ENCODE peak calls at places on chromosomes 5 and 9, in eight cellular contexts. One of them, this sample, is unnamed.

GRCh38 chr5:112419050-112419595 is at the start of gene EPB41L4A:
- DNase-seq in body of pancreas: peak; percentile 48
- DNase-seq in IMR-90: no peak
- DNase-seq in esophagus muscularis mucosa: no peak
- DNase-seq in H1: peak; percentile 81
- DNase-seq in H54: no peak
- DNase-seq in A549: peak; percentile 21
- DNase-seq in K562: no peak
- DNase-seq in this sample: peak; percentile 73

GRCh38 chr9:120977321-120977720 is 50.7 kb upstream of the TRAF1 start:
- DNase-seq in H1: no peak
- DNase-seq in A549: no peak
- DNase-seq in IMR-90: no peak
- DNase-seq in K562: no peak
- DNase-seq in H54: no peak
- DNase-seq in body of pancreas: no peak
- DNase-seq in esophagus muscularis mucosa: no peak
- DNase-seq in this sample: no peak

GRCh38 chr5:5492087-5492933 is 69.8 kb downstream of the ICE1 start:
- DNase-seq in body of pancreas: no peak
- DNase-seq in IMR-90: peak; percentile 61
- DNase-seq in esophagus muscularis mucosa: no peak
- DNase-seq in K562: peak; percentile 52
- DNase-seq in A549: peak; percentile 44
- DNase-seq in H54: peak; percentile 65
- DNase-seq in H1: no peak
- DNase-seq in this sample: peak; percentile 70

GRCh38 chr5:127697894-127698600 is 5.1 kb upstream of the CCDC192 start:
- DNase-seq in H1: no peak
- DNase-seq in IMR-90: peak; percentile 51
- DNase-seq in esophagus muscularis mucosa: no peak
- DNase-seq in H54: no peak
- DNase-seq in A549: peak; percentile 36
- DNase-seq in body of pancreas: no peak
- DNase-seq in K562: no peak
- DNase-seq in this sample: no peak

GRCh38 chr5:147538232-147538631 is 28.4 kb upstream of the DPYSL3 start:
- DNase-seq in IMR-90: no peak
- DNase-seq in H1: no peak
- DNase-seq in body of pancreas: no peak
- DNase-seq in H54: no peak
- DNase-seq in esophagus muscularis mucosa: no peak
- DNase-seq in K562: no peak
- DNase-seq in A549: no peak
- DNase-seq in this sample: no peak

GRCh38 chr5:103098993-103099392 is 20.9 kb downstream of the GIN1 start:
- DNase-seq in esophagus muscularis mucosa: no peak
- DNase-seq in body of pancreas: no peak
- DNase-seq in K562: peak; percentile 38
- DNase-seq in A549: no peak
- DNase-seq in H1: no peak
- DNase-seq in H54: no peak
- DNase-seq in IMR-90: no peak
- DNase-seq in this sample: no peak

GRCh38 chr9:91147079-91147708 is 214.5 kb downstream of the AUH start:
- DNase-seq in body of pancreas: no peak
- DNase-seq in H1: no peak
- DNase-seq in A549: no peak
- DNase-seq in IMR-90: no peak
- DNase-seq in esophagus muscularis mucosa: no peak
- DNase-seq in H54: no peak
- DNase-seq in K562: no peak
- DNase-seq in this sample: no peak

GRCh38 chr5:75265731-75266130 is 29.1 kb upstream of the ANKRD31 start:
- DNase-seq in body of pancreas: no peak
- DNase-seq in H1: no peak
- DNase-seq in H54: no peak
- DNase-seq in esophagus muscularis mucosa: no peak
- DNase-seq in K562: no peak
- DNase-seq in A549: peak; percentile 21
- DNase-seq in IMR-90: peak; percentile 53
- DNase-seq in this sample: peak; percentile 25

GRCh38 chr5:175697846-175698245 is 40.0 kb downstream of the HRH2 start:
- DNase-seq in H54: no peak
- DNase-seq in body of pancreas: no peak
- DNase-seq in K562: no peak
- DNase-seq in IMR-90: no peak
- DNase-seq in esophagus muscularis mucosa: no peak
- DNase-seq in H1: no peak
- DNase-seq in A549: no peak
- DNase-seq in this sample: no peak

GRCh38 chr5:82160948-82161347 is 117.2 kb downstream of the RPS23 start:
- DNase-seq in IMR-90: no peak
- DNase-seq in H54: no peak
- DNase-seq in body of pancreas: no peak
- DNase-seq in esophagus muscularis mucosa: no peak
- DNase-seq in H1: no peak
- DNase-seq in K562: no peak
- DNase-seq in A549: no peak
- DNase-seq in this sample: no peak

GRCh38 chr9:123883634-123884033 is 46.3 kb downstream of the DENND1A start:
- DNase-seq in body of pancreas: no peak
- DNase-seq in A549: no peak
- DNase-seq in IMR-90: peak; percentile 37
- DNase-seq in H54: peak; percentile 26
- DNase-seq in esophagus muscularis mucosa: no peak
- DNase-seq in K562: no peak
- DNase-seq in H1: no peak
- DNase-seq in this sample: no peak

GRCh38 chr9:81906656-81907055 is 21.6 kb upstream of the SPATA31D4 start:
- DNase-seq in esophagus muscularis mucosa: no peak
- DNase-seq in H1: no peak
- DNase-seq in K562: no peak
- DNase-seq in A549: no peak
- DNase-seq in H54: no peak
- DNase-seq in body of pancreas: no peak
- DNase-seq in IMR-90: peak; percentile 65
- DNase-seq in this sample: no peak

GRCh38 chr5:151221574-151221973 is 2.3 kb downstream of the CCDC69 start:
- DNase-seq in IMR-90: peak; percentile 55
- DNase-seq in body of pancreas: no peak
- DNase-seq in H54: no peak
- DNase-seq in K562: no peak
- DNase-seq in A549: no peak
- DNase-seq in esophagus muscularis mucosa: no peak
- DNase-seq in H1: no peak
- DNase-seq in this sample: peak; percentile 17

GRCh38 chr5:151223447-151224264 is at the start of gene CCDC69:
- DNase-seq in H1: peak; percentile 85
- DNase-seq in K562: peak; percentile 70
- DNase-seq in H54: peak; percentile 75
- DNase-seq in A549: peak; percentile 91
- DNase-seq in body of pancreas: peak; percentile 90
- DNase-seq in esophagus muscularis mucosa: no peak
- DNase-seq in IMR-90: peak; percentile 57
- DNase-seq in this sample: peak; percentile 80

GRCh38 chr5:151224372-151224771 is 480 bp upstream of the CCDC69 start:
- DNase-seq in A549: no peak
- DNase-seq in K562: no peak
- DNase-seq in IMR-90: no peak
- DNase-seq in body of pancreas: no peak
- DNase-seq in H54: no peak
- DNase-seq in H1: no peak
- DNase-seq in esophagus muscularis mucosa: no peak
- DNase-seq in this sample: no peak

GRCh38 chr5:151222054-151222768 is 1.7 kb downstream of the CCDC69 start:
- DNase-seq in A549: no peak
- DNase-seq in K562: no peak
- DNase-seq in IMR-90: no peak
- DNase-seq in body of pancreas: peak; percentile 87
- DNase-seq in esophagus muscularis mucosa: no peak
- DNase-seq in H54: no peak
- DNase-seq in H1: no peak
- DNase-seq in this sample: no peak

DNA sequence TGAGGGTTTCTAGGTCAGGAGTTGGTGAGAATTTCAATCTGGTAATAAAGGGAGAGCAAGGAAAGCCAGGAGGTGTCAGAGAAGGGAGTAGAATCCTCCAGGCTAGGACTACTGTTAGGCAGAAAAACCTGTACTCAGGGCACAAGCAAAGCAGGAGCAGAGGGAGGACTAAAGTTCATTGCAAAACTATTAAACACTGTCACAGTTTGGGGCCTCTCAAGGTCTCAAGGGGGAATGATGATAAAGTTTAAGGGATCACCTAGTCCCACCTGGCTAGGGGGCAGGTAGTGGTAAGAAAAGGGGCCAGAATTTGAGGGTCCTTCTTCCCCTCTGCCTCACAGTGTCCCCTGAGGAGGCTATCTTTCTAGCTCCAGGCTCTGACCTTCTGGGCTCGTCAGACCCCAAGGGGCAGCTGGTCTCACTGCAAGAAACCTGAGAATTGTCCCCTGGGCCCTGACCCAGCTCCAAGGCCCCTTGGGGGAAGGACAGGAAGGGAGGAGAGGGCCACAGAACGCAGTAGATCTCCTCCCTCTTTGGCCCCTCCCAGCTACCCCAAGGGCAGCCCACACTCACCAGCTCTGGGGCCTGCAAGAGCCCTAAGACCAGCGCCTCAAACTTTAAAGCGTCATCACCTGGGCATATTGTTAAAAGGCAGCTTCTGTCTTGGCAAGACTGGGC is 984 bp downstream of the CCDC69 start:
- DNase-seq in esophagus muscularis mucosa: no peak
- DNase-seq in H1: peak; percentile 60
- DNase-seq in body of pancreas: peak; percentile 61
- DNase-seq in A549: no peak
- DNase-seq in K562: peak; percentile 44
- DNase-seq in H54: no peak
- DNase-seq in IMR-90: no peak
- DNase-seq in this sample: peak; percentile 74
- TF ChIP-seq POLR2A in esophagus muscularis mucosa: no peak
- TF ChIP-seq POLR2A in H1: no peak
- TF ChIP-seq POLR2A in body of pancreas: no peak
- TF ChIP-seq POLR2A in A549: no peak
- TF ChIP-seq POLR2A in K562: no peak
- TF ChIP-seq POLR2A in H54: no peak
- TF ChIP-seq POLR2A in IMR-90: no peak
- TF ChIP-seq POLR2A in this sample: peak; percentile 59

DNA sequence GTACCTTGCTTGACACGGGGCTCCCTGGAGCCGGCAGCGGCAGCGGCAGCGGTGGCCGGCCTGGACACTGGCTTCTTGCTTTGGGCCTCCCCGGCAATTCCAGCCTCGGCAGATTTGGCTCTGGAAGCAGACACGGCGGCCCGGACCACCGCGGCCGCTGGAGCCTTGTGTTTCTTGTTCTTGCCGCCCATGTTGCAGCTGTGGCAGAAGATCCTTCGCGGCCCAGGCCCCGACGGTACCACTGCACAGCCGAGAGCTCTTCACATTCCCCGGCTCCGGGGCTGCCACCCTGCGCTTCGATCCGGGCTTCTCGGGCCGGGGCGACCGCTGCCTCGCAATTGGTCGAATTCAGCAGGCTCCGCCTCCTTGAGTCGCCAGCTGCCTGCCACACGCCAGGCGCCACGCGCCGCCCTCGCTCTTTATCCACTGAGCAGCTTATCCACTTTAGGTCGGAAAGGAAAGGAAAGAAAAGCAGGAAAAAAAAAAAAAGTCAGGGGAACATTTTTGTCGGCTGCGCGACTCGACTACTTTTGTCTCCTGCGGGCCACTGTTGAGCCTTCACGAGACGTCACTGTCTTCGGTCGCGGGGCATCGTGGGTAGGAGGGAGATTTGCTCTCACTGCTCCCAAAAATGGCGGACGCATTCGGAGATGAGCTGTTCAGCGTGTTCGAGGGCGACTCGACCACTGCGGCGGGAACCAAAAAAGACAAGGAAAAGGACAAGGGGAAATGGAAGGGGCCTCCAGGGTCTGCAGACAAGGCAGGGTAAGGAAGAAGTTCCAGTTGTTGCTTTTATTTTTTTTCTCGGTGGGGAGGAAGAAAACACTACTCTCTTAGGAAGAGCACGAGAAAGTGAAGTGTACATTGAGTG is at the start of the genes DHX29 and MTREX:
- DNase-seq in H54: peak; percentile 78
- DNase-seq in K562: peak; percentile 78
- DNase-seq in A549: peak; percentile 89
- DNase-seq in body of pancreas: peak; percentile 93
- DNase-seq in IMR-90: peak; percentile 91
- DNase-seq in esophagus muscularis mucosa: peak; percentile 96
- DNase-seq in H1: peak; percentile 93
- DNase-seq in this sample: peak; percentile 95
- TF ChIP-seq POLR2A in H54: peak; percentile 91
- TF ChIP-seq POLR2A in K562: peak; percentile 96
- TF ChIP-seq POLR2A in A549: peak; percentile 83
- TF ChIP-seq POLR2A in body of pancreas: peak; percentile 94
- TF ChIP-seq POLR2A in IMR-90: peak; percentile 90
- TF ChIP-seq POLR2A in esophagus muscularis mucosa: peak; percentile 13
- TF ChIP-seq POLR2A in H1: peak; percentile 97
- TF ChIP-seq POLR2A in this sample: peak; percentile 90

GRCh38 chr5:1341863-1342262 is 3.0 kb downstream of the CLPTM1L start:
- DNase-seq in A549: no peak
- DNase-seq in esophagus muscularis mucosa: no peak
- DNase-seq in H54: no peak
- DNase-seq in K562: no peak
- DNase-seq in IMR-90: no peak
- DNase-seq in body of pancreas: no peak
- DNase-seq in H1: no peak
- DNase-seq in this sample: no peak
- TF ChIP-seq POLR2A in A549: no peak
- TF ChIP-seq POLR2A in esophagus muscularis mucosa: no peak
- TF ChIP-seq POLR2A in H54: no peak
- TF ChIP-seq POLR2A in K562: no peak
- TF ChIP-seq POLR2A in IMR-90: no peak
- TF ChIP-seq POLR2A in body of pancreas: no peak
- TF ChIP-seq POLR2A in H1: no peak
- TF ChIP-seq POLR2A in this sample: no peak

DNA sequence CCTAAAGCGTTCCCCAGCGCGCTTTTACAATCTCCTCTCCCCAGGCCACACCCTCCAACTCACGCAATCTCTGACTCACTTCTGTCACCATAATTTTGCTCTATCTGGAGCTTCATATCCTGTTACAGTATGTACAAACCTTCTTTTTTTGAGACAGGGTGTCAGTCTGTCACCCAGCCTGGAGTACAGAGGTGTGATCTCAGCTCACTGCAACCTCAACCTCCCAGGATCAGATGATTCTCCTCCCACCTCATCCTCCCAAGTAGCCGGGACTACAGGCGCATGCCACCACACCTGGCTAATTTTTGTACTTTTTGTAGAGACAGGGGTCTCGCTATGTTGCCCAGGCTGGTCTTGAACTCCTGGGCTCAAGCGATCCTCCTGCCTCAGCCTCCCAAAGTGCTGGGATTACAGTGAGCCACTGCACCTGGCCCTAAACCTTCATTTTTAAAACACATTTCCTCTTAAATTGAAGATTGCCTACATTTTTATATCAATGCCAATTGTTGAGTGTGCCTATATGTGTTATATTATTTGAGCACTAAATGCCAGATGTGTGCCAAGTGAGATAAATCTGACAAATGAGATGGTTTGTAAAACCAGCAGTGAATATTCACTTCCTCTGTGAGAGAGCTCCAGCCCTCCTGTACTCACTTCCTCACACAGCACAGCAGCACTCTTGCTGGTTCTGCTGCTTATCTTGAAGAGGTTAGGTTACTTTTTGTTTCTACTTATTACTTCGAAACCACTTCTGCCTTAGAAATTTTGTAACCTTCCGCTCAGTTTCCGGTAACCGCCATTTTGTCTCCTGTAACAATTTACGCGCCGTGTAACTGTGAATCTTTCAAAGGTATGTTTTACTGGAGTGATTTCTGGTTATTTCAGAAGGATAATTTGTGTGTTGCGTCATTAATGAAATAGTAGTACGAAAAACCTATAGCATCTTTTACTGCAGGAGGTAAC is 57.9 kb downstream of the DOCK8 start:
- DNase-seq in A549: no peak
- DNase-seq in H54: no peak
- DNase-seq in IMR-90: no peak
- DNase-seq in esophagus muscularis mucosa: no peak
- DNase-seq in K562: peak; percentile 26
- DNase-seq in body of pancreas: no peak
- DNase-seq in H1: no peak
- DNase-seq in this sample: peak; percentile 91
- TF ChIP-seq POLR2A in A549: no peak
- TF ChIP-seq POLR2A in H54: no peak
- TF ChIP-seq POLR2A in IMR-90: no peak
- TF ChIP-seq POLR2A in esophagus muscularis mucosa: no peak
- TF ChIP-seq POLR2A in K562: peak; percentile 67
- TF ChIP-seq POLR2A in body of pancreas: peak; percentile 19
- TF ChIP-seq POLR2A in H1: no peak
- TF ChIP-seq POLR2A in this sample: peak; percentile 51

This sample was measured in erythroblast.